ENCODE peak calls at places on chromosomes 7 and 10, in four cellular contexts. J is HFFc6, C is heart left ventricle, D is hepatocyte. F is an unnamed sample.
A peak's percentile ranks its signal among the peaks of the same experiment; 100 is the strongest.

GRCh38 chr10:24156686-24157085 is 52.3 kb upstream of the KIAA1217 start:
- DNase-seq in J (no peak), C (no peak), D (no peak), F (no peak)

GRCh38 chr10:3036155-3036554 is 31.2 kb upstream of the PFKP start:
- DNase-seq in J (no peak), C (no peak), D (no peak), F (no peak)

GRCh38 chr7:40356871-40357676 is 222.3 kb downstream of the SUGCT start:
- DNase-seq in J (no peak), C (no peak), D (no peak), F (no peak)

GRCh38 chr10:73228247-73228646 is 18.8 kb downstream of the DNAJC9 start:
- DNase-seq in J (no peak), C (no peak), D (no peak), F (no peak)

GRCh38 chr10:100209303-100209702 is 20.1 kb downstream of the CHUK start:
- DNase-seq in J (no peak), C (no peak), D (no peak), F (no peak)

GRCh38 chr7:21123586-21123985 is 304.3 kb upstream of the SP4 start:
- DNase-seq in J (no peak), C (no peak), D (no peak), F (no peak)

GRCh38 chr7:128919881-128920789 is 9.6 kb upstream of the KCP start:
- DNase-seq in J (no peak), C (peak; percentile 8), D (no peak), F (no peak)

GRCh38 chr7:2928256-2928612 is 84.1 kb upstream of the GNA12 start:
- DNase-seq in J (no peak), C (no peak), D (no peak), F (no peak)

GRCh38 chr7:41175435-41175834 is 527.5 kb downstream of the INHBA start:
- DNase-seq in J (no peak), C (no peak), D (no peak), F (no peak)

GRCh38 chr10:125263551-125263950 is 103.2 kb upstream of the CTBP2 start:
- DNase-seq in J (peak; percentile 29), C (no peak), D (no peak), F (peak; percentile 50)

GRCh38 chr7:101410743-101411476 is 48.2 kb downstream of the COL26A1 start:
- DNase-seq in J (peak; percentile 6), C (peak; percentile 31), D (peak; percentile 57), F (peak; percentile 9)

GRCh38 chr7:27165089-27165654 is at the start of gene HOXA9:
- DNase-seq in J (peak; percentile 96), C (peak; percentile 33), D (no peak), F (no peak)

GRCh38 chr7:1886361-1887064 is 216.4 kb downstream of the ELFN1 start:
- DNase-seq in J (no peak), C (peak; percentile 31), D (no peak), F (no peak)

GRCh38 chr7:23055582-23056178 is 41.8 kb upstream of the HYCC1 start:
- DNase-seq in J (peak; percentile 74), C (no peak), D (peak; percentile 72), F (peak; percentile 73)

GRCh38 chr7:157003445-157004049 is 6.9 kb downstream of the MNX1 start:
- DNase-seq in J (no peak), C (no peak), D (no peak), F (no peak)

GRCh38 chr7:151385626-151386300 is 24.1 kb downstream of the WDR86 start:
- DNase-seq in J (no peak), C (no peak), D (no peak), F (no peak)

GRCh38 chr7:25894002-25894901 is 257.7 kb upstream of the NFE2L3 start:
- DNase-seq in J (no peak), C (no peak), D (peak; percentile 48), F (peak; percentile 73)

GRCh38 chr7:128347573-128348147 is 4.0 kb upstream of the RBM28 start:
- DNase-seq in J (peak; percentile 18), C (peak; percentile 53), D (peak; percentile 58), F (peak; percentile 66)

GRCh38 chr10:54484186-54484585 is 316.8 kb downstream of the PCDH15 start:
- DNase-seq in J (no peak), C (no peak), D (no peak), F (no peak)

GRCh38 chr10:71933651-71934050 is 30.5 kb upstream of the CHST3 start:
- DNase-seq in J (no peak), C (no peak), D (no peak), F (no peak)

GRCh38 chr10:95176101-95176500 is 17.9 kb upstream of the ACSM6 start:
- DNase-seq in J (no peak), C (no peak), D (no peak), F (no peak)

GRCh38 chr7:36606442-36607205 is 117.7 kb downstream of the AOAH start:
- DNase-seq in J (no peak), C (no peak), D (no peak), F (no peak)

GRCh38 chr7:139915864-139916716 is 87.0 kb downstream of the TBXAS1 start:
- DNase-seq in J (peak; percentile 98), C (peak; percentile 61), D (peak; percentile 47), F (peak; percentile 67)

GRCh38 chr10:114346176-114347031 is 57.9 kb downstream of the AFAP1L2 start:
- DNase-seq in J (no peak), C (no peak), D (no peak), F (no peak)

GRCh38 chr10:125061557-125062243 is 98.7 kb downstream of the CTBP2 start:
- DNase-seq in J (no peak), C (no peak), D (no peak), F (no peak)

GRCh38 chr7:36889182-36889581 is 164.9 kb upstream of the AOAH start:
- DNase-seq in J (no peak), C (no peak), D (no peak), F (no peak)

GRCh38 chr7:151426486-151426905 is 13.4 kb downstream of the CRYGN start:
- DNase-seq in J (peak; percentile 80), C (peak; percentile 79), D (peak; percentile 68), F (peak; percentile 46)

GRCh38 chr7:125551008-125551407 is 621.4 kb upstream of the POT1 start:
- DNase-seq in J (no peak), C (no peak), D (no peak), F (no peak)

GRCh38 chr10:127374901-127375300 is 174.2 kb upstream of the NPS start:
- DNase-seq in J (no peak), C (no peak), D (no peak), F (no peak)

GRCh38 chr10:58070964-58071363 is 196.7 kb downstream of the IPMK start:
- DNase-seq in J (no peak), C (no peak), D (no peak), F (no peak)

GRCh38 chr7:54837761-54838539 is 78.9 kb upstream of the SEC61G start:
- DNase-seq in J (no peak), C (no peak), D (no peak), F (no peak)

GRCh38 chr7:54838540-54838925 is 79.5 kb upstream of the SEC61G start:
- DNase-seq in J (no peak), C (no peak), D (no peak), F (no peak)

GRCh38 chr7:54843961-54844360 is 85.0 kb upstream of the SEC61G start:
- DNase-seq in J (no peak), C (no peak), D (no peak), F (no peak)

GRCh38 chr7:54839538-54840213 is 80.7 kb upstream of the SEC61G start:
- DNase-seq in J (peak; percentile 47), C (peak; percentile 86), D (peak; percentile 30), F (peak; percentile 95)

DNA sequence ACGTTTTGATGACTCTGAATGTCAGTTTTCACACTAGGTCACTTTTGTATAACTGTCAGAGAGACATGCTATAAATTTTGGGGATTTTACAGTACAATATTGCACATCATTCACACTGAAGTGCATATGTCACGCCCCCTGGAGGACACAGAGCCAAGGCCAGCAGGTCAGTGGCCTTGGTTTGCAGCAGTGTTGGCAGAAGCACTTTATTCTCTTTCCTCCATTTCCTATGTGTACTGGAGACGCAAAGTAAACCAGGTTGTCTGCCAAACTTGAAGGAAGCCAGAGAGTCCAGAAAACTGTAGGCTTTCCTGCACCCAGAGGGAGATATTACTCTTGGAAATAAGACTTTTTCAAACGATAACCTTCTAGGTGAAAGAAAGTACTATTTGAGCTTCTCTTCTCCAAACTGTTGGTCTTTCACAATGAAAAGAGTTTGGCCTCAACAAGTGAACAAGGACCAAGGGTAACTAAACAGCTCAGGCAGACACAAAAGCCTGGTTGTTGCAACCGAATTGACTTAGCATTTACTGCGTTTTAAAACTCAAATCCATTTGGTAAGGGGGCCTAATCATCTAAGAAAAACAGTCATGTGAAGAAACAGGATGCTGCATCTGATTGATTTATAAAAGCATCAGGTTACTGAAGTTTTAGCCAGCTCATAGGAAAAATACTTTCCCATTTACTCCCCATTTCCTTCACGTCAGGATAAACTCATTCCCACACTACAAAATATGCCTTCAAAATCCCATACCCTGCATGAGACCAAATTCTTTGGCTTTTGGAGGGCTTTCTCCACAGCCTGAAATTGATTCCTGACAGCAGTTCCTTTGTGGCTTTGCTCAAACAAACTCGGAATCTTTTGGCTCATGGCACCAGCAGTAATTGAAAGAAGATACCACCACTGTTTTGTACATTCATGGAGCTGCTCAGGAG is 83.0 kb upstream of the SEC61G start:
- DNase-seq in J (no peak), C (no peak), D (no peak), F (peak; percentile 66)
- TF ChIP-seq CTCF in J (peak; percentile 71), C (peak; percentile 58), D (peak; percentile 18), F (peak; percentile 72)

GRCh38 chr10:18594574-18595156 is 56.7 kb downstream of the NSUN6 start:
- DNase-seq in J (peak; percentile 9), C (peak; percentile 31), D (no peak), F (peak; percentile 14)
- TF ChIP-seq CTCF in J (peak; percentile 69), C (no peak), D (peak; percentile 30), F (no peak)

GRCh38 chr10:85791846-85792532 is 574.6 kb downstream of the GRID1 start:
- DNase-seq in J (no peak), C (no peak), D (peak; percentile 38), F (peak; percentile 6)
- TF ChIP-seq CTCF in J (no peak), C (peak; percentile 46), D (peak; percentile 46), F (no peak)

DNA sequence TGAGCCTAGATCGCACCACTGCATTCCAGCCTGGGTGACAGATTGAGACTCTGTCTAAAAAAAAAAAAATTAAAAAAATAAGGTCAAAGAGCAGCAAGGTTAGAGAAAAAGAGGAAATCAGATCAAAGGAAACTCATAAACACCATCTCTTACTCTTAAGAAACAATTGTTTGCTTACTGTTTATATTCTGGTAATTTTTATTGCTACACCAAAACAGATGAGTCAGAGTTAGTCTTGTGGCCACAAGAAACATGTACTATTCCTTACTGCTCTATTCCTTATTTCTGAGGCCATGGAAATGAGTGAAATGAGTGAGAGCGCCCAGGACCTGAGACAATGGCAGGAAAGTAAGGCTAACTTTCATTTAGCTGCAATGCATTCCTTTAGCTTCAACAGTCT is 387.3 kb downstream of the HPSE2 start:
- DNase-seq in J (peak; percentile 0), C (no peak), D (no peak), F (no peak)
- TF ChIP-seq CTCF in J (no peak), C (no peak), D (no peak), F (no peak)

GRCh38 chr10:119290301-119291036 is 83.1 kb downstream of the GRK5 start:
- DNase-seq in J (no peak), C (no peak), D (no peak), F (no peak)
- TF ChIP-seq CTCF in J (peak; percentile 35), C (peak; percentile 8), D (peak; percentile 18), F (no peak)

F was measured in Calu3.